ENCODE peak calls at places on chromosomes 12 and 14, in seven cellular contexts. U, G, P, Y, L, C and F are unnamed samples.

GRCh38 chr12:24950231-24950834 is 1.4 kb upstream of the BCAT1 start:
- DNase-seq in G (peak; percentile 46), U (no peak), Y (no peak), L (no peak), P (no peak), C (no peak), F (no peak)

GRCh38 chr14:102356280-102356679 is 6.4 kb downstream of the CINP start:
- DNase-seq in Y (no peak), C (no peak), L (no peak), G (no peak), P (no peak), U (no peak), F (no peak)

GRCh38 chr12:109053382-109054123 is 1.2 kb downstream of the USP30 start:
- DNase-seq in L (no peak), U (no peak), P (peak; percentile 34), C (no peak), G (peak; percentile 1), Y (no peak), F (peak; percentile 0)

GRCh38 chr12:120261951-120262851 is 3.3 kb downstream of the PXN start:
- DNase-seq in L (no peak), G (no peak), C (no peak), U (no peak), Y (no peak), P (peak; percentile 38), F (peak; percentile 90)

GRCh38 chr12:83130178-83130577 is 443.5 kb downstream of the TMTC2 start:
- DNase-seq in C (no peak), P (no peak), U (no peak), G (no peak), Y (no peak), L (no peak), F (no peak)

GRCh38 chr14:98077176-98077575 is 1194.8 kb downstream of the BCL11B start:
- DNase-seq in L (no peak), G (no peak), Y (no peak), U (no peak), C (no peak), P (no peak), F (peak; percentile 69)

GRCh38 chr14:91660790-91661189 is 71.1 kb downstream of the CATSPERB start:
- DNase-seq in Y (no peak), U (no peak), P (no peak), G (no peak), C (no peak), L (no peak), F (no peak)

GRCh38 chr14:34233619-34234018 is 228.4 kb downstream of the SPTSSA start:
- DNase-seq in P (no peak), L (no peak), Y (no peak), U (no peak), G (no peak), C (no peak), F (no peak)

GRCh38 chr14:79369359-79370332 is 841.7 kb downstream of the DIO2 start:
- DNase-seq in P (no peak), C (no peak), G (peak; percentile 21), U (no peak), Y (peak; percentile 97), L (no peak), F (peak; percentile 81)

GRCh38 chr12:15899282-15899870 is 11.8 kb upstream of the DERA start:
- DNase-seq in L (no peak), Y (no peak), C (no peak), U (no peak), P (no peak), G (peak; percentile 45), F (peak; percentile 59)

GRCh38 chr12:130715996-130716917 is at the start of gene RIMBP2:
- DNase-seq in P (no peak), G (peak; percentile 77), L (no peak), Y (peak; percentile 28), C (no peak), U (no peak), F (no peak)

GRCh38 chr12:130715150-130715995 is 726 bp downstream of the RIMBP2 start:
- DNase-seq in P (no peak), G (peak; percentile 29), Y (no peak), L (no peak), C (no peak), U (no peak), F (no peak)

GRCh38 chr12:130713581-130713991 is 2.5 kb downstream of the RIMBP2 start:
- DNase-seq in P (no peak), L (no peak), G (no peak), U (no peak), C (no peak), Y (no peak), F (no peak)

GRCh38 chr12:130714091-130714590 is 2.0 kb downstream of the RIMBP2 start:
- DNase-seq in L (no peak), P (no peak), U (no peak), C (no peak), G (peak; percentile 15), Y (no peak), F (no peak)

GRCh38 chr12:130714591-130715149 is 1.4 kb downstream of the RIMBP2 start:
- DNase-seq in C (no peak), U (no peak), G (peak; percentile 11), L (no peak), P (no peak), Y (no peak), F (no peak)
- TF ChIP-seq CTCF in C (no peak), U (no peak), G (no peak), L (no peak), P (no peak), Y (no peak), F (no peak)

DNA sequence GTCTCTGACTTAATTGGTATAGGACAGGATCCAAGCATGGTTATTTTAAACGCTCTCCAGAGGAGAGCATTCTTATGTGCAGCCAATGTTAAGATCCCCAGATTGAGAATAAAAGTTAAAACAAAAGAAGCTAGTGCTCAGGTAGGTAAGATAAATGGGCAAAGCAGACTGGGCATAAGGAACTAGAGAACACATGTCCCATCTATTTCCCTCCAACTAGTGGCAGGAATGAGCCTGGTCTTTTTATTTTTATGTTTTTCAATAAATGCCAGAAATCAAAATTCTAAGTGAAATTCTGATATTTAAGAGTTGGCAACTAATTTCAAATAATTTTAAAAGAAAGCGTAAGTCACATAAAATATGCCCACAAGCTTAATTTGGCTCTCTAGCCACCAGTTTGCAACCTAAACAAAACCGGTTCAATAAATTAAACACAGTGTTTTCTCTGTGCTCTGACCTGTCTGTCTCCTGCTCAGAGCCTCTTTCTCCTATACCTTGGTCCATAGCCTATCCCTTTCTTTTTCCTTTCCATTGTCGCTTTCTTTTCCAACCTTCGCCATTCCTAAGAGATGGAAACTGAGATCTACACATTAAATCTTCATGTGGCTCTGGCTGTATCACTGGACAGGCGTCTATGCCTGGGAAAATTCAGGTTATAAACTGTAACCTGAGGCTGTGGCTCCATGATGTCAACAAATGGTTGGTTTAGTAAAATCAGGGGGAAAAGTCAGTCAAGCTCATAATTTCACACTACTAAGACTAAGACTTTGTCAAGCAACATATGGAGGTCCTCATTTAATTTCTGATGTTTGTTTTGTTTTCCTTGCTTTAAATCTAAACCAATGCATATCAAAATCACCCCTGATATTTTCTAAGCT is 5.5 kb downstream of the SLC38A1 start:
- DNase-seq in C (no peak), Y (no peak), U (no peak), L (no peak), G (no peak), P (no peak), F (no peak)
- TF ChIP-seq CTCF in C (no peak), Y (peak; percentile 9), U (peak; percentile 25), L (no peak), G (peak; percentile 24), P (no peak), F (peak; percentile 15)

GRCh38 chr12:114933428-114934160 is 249.6 kb upstream of the TBX3 start:
- DNase-seq in P (no peak), L (no peak), Y (peak; percentile 83), G (no peak), C (no peak), U (no peak), F (peak; percentile 94)
- TF ChIP-seq CTCF in P (no peak), L (no peak), Y (no peak), G (no peak), C (no peak), U (no peak), F (no peak)

GRCh38 chr14:21617614-21618013 is 17.1 kb downstream of the OR10G2 start:
- DNase-seq in U (no peak), C (no peak), P (no peak), G (no peak), L (no peak), Y (no peak), F (no peak)

GRCh38 chr14:21614245-21614644 is 20.5 kb downstream of the OR10G2 start:
- DNase-seq in L (no peak), P (no peak), C (no peak), G (no peak), Y (no peak), U (no peak), F (no peak)

GRCh38 chr14:21612324-21612723 is 22.4 kb downstream of the OR10G2 start:
- DNase-seq in L (no peak), C (no peak), G (no peak), P (no peak), U (no peak), Y (no peak), F (no peak)
- TF ChIP-seq CTCF in L (no peak), C (no peak), G (no peak), P (no peak), U (no peak), Y (no peak), F (no peak)

GRCh38 chr12:68865399-68866154 is 57.6 kb downstream of the MDM2 start:
- DNase-seq in Y (no peak), P (no peak), L (no peak), C (no peak), U (no peak), G (no peak), F (no peak)

GRCh38 chr12:68864604-68865003 is 56.6 kb downstream of the MDM2 start:
- DNase-seq in U (no peak), L (no peak), Y (no peak), G (no peak), C (no peak), P (no peak), F (no peak)

GRCh38 chr12:68867606-68868005 is 59.6 kb downstream of the MDM2 start:
- DNase-seq in G (no peak), L (no peak), Y (no peak), C (no peak), U (no peak), P (no peak), F (no peak)

GRCh38 chr12:68861890-68862289 is 53.9 kb downstream of the MDM2 start:
- DNase-seq in L (no peak), Y (no peak), C (no peak), U (no peak), P (no peak), G (no peak), F (no peak)

GRCh38 chr12:68863109-68863770 is 55.3 kb downstream of the MDM2 start:
- DNase-seq in P (no peak), L (no peak), Y (no peak), C (no peak), U (no peak), G (no peak), F (no peak)
- TF ChIP-seq CTCF in P (no peak), L (no peak), Y (no peak), C (no peak), U (no peak), G (no peak), F (no peak)

GRCh38 chr12:93895096-93895460 is 217.9 kb downstream of the CRADD start:
- DNase-seq in L (no peak), G (no peak), Y (no peak), C (no peak), P (no peak), U (no peak), F (no peak)
- TF ChIP-seq CTCF in L (no peak), G (peak; percentile 31), Y (peak; percentile 44), C (no peak), P (no peak), U (no peak), F (no peak)